ENCODE peak calls at places on chromosomes 5 and 9, in five cellular contexts. One of them, this sample, is unnamed.

GRCh38 chr5:133830911-133831310 is 137.5 kb downstream of the C5orf15 start:
- DNase-seq in astrocyte: no peak
- DNase-seq in OCI-LY7: no peak
- DNase-seq in CD8-positive, alpha-beta memory T cell: no peak
- DNase-seq in colonic mucosa: no peak
- DNase-seq in this sample: no peak

GRCh38 chr9:109894444-109894843 is 114.4 kb downstream of the PALM2AKAP2 start:
- DNase-seq in OCI-LY7: no peak
- DNase-seq in astrocyte: no peak
- DNase-seq in colonic mucosa: no peak
- DNase-seq in CD8-positive, alpha-beta memory T cell: no peak
- DNase-seq in this sample: no peak

GRCh38 chr5:159207222-159207615 is 2.1 kb downstream of the RNF145 start:
- DNase-seq in astrocyte: no peak
- DNase-seq in colonic mucosa: no peak
- DNase-seq in CD8-positive, alpha-beta memory T cell: no peak
- DNase-seq in OCI-LY7: no peak
- DNase-seq in this sample: no peak

GRCh38 chr5:132134384-132134783 is 60.8 kb downstream of the CSF2 start:
- DNase-seq in CD8-positive, alpha-beta memory T cell: no peak
- DNase-seq in OCI-LY7: no peak
- DNase-seq in astrocyte: no peak
- DNase-seq in colonic mucosa: no peak
- DNase-seq in this sample: no peak

GRCh38 chr9:120965344-120966004 is 38.9 kb upstream of the TRAF1 start:
- DNase-seq in OCI-LY7: no peak
- DNase-seq in astrocyte: no peak
- DNase-seq in colonic mucosa: no peak
- DNase-seq in CD8-positive, alpha-beta memory T cell: no peak
- DNase-seq in this sample: no peak

GRCh38 chr5:73448072-73448432 is 525 bp downstream of the FOXD1 start:
- DNase-seq in astrocyte: no peak
- DNase-seq in CD8-positive, alpha-beta memory T cell: no peak
- DNase-seq in OCI-LY7: peak; percentile 32
- DNase-seq in colonic mucosa: no peak
- DNase-seq in this sample: peak; percentile 33

GRCh38 chr5:14534773-14535172 is 46.8 kb upstream of the OTULINL start:
- DNase-seq in colonic mucosa: no peak
- DNase-seq in astrocyte: no peak
- DNase-seq in CD8-positive, alpha-beta memory T cell: no peak
- DNase-seq in OCI-LY7: no peak
- DNase-seq in this sample: no peak

GRCh38 chr9:121774715-121775613 is 123.5 kb downstream of the DAB2IP start:
- DNase-seq in colonic mucosa: no peak
- DNase-seq in CD8-positive, alpha-beta memory T cell: no peak
- DNase-seq in astrocyte: no peak
- DNase-seq in OCI-LY7: no peak
- DNase-seq in this sample: no peak

GRCh38 chr5:76303917-76304316 is 99.2 kb upstream of the IQGAP2 start:
- DNase-seq in OCI-LY7: peak; percentile 85
- DNase-seq in colonic mucosa: peak; percentile 68
- DNase-seq in astrocyte: no peak
- DNase-seq in CD8-positive, alpha-beta memory T cell: no peak
- DNase-seq in this sample: peak; percentile 21

GRCh38 chr9:35353731-35354365 is 136.1 kb upstream of the RUSC2 start:
- DNase-seq in astrocyte: no peak
- DNase-seq in colonic mucosa: no peak
- DNase-seq in CD8-positive, alpha-beta memory T cell: no peak
- DNase-seq in OCI-LY7: no peak
- DNase-seq in this sample: no peak

GRCh38 chr9:83701769-83702168 is 6.0 kb downstream of the UBQLN1 start:
- DNase-seq in colonic mucosa: no peak
- DNase-seq in OCI-LY7: peak; percentile 34
- DNase-seq in astrocyte: peak; percentile 80
- DNase-seq in CD8-positive, alpha-beta memory T cell: no peak
- DNase-seq in this sample: no peak

GRCh38 chr9:134731497-134732391 is 90.1 kb downstream of the COL5A1 start:
- DNase-seq in colonic mucosa: no peak
- DNase-seq in OCI-LY7: no peak
- DNase-seq in astrocyte: no peak
- DNase-seq in CD8-positive, alpha-beta memory T cell: no peak
- DNase-seq in this sample: no peak

GRCh38 chr9:72947987-72948465 is 4.8 kb downstream of the ALDH1A1 start:
- DNase-seq in colonic mucosa: no peak
- DNase-seq in CD8-positive, alpha-beta memory T cell: no peak
- DNase-seq in OCI-LY7: no peak
- DNase-seq in astrocyte: no peak
- DNase-seq in this sample: no peak

GRCh38 chr5:138950411-138951011 is 75.4 kb upstream of the LRRTM2 start:
- DNase-seq in astrocyte: no peak
- DNase-seq in OCI-LY7: no peak
- DNase-seq in colonic mucosa: no peak
- DNase-seq in CD8-positive, alpha-beta memory T cell: no peak
- DNase-seq in this sample: no peak

GRCh38 chr9:38269752-38270151 is 122.8 kb upstream of the ALDH1B1 start:
- DNase-seq in colonic mucosa: no peak
- DNase-seq in OCI-LY7: no peak
- DNase-seq in CD8-positive, alpha-beta memory T cell: no peak
- DNase-seq in astrocyte: no peak
- DNase-seq in this sample: no peak

GRCh38 chr5:132103969-132104391 is 30.4 kb downstream of the CSF2 start:
- DNase-seq in CD8-positive, alpha-beta memory T cell: no peak
- DNase-seq in OCI-LY7: peak; percentile 64
- DNase-seq in colonic mucosa: no peak
- DNase-seq in astrocyte: no peak
- DNase-seq in this sample: no peak

GRCh38 chr5:156475831-156476551 is 149.0 kb downstream of the SGCD start:
- DNase-seq in colonic mucosa: peak; percentile 22
- DNase-seq in astrocyte: peak; percentile 92
- DNase-seq in OCI-LY7: no peak
- DNase-seq in CD8-positive, alpha-beta memory T cell: no peak
- DNase-seq in this sample: no peak

GRCh38 chr5:28748446-28748845 is 1710.1 kb upstream of the CDH9 start:
- DNase-seq in colonic mucosa: no peak
- DNase-seq in OCI-LY7: no peak
- DNase-seq in CD8-positive, alpha-beta memory T cell: no peak
- DNase-seq in astrocyte: no peak
- DNase-seq in this sample: no peak

GRCh38 chr5:98767563-98767962 is 5.9 kb upstream of the RGMB start:
- DNase-seq in CD8-positive, alpha-beta memory T cell: no peak
- DNase-seq in astrocyte: no peak
- DNase-seq in colonic mucosa: no peak
- DNase-seq in OCI-LY7: no peak
- DNase-seq in this sample: no peak

GRCh38 chr5:81787843-81788242 is 36.9 kb upstream of the SSBP2 start:
- DNase-seq in OCI-LY7: peak; percentile 80
- DNase-seq in colonic mucosa: peak; percentile 63
- DNase-seq in CD8-positive, alpha-beta memory T cell: no peak
- DNase-seq in astrocyte: peak; percentile 69
- DNase-seq in this sample: peak; percentile 89

GRCh38 chr5:177314376-177315342 is 3.0 kb upstream of the MXD3 start:
- DNase-seq in astrocyte: no peak
- DNase-seq in CD8-positive, alpha-beta memory T cell: no peak
- DNase-seq in OCI-LY7: no peak
- DNase-seq in colonic mucosa: no peak
- DNase-seq in this sample: no peak

GRCh38 chr5:177315411-177315810 is 3.7 kb upstream of the MXD3 start:
- DNase-seq in OCI-LY7: no peak
- DNase-seq in colonic mucosa: no peak
- DNase-seq in CD8-positive, alpha-beta memory T cell: no peak
- DNase-seq in astrocyte: no peak
- DNase-seq in this sample: no peak

GRCh38 chr5:177312649-177313181 is 1.0 kb upstream of the MXD3 start:
- DNase-seq in CD8-positive, alpha-beta memory T cell: no peak
- DNase-seq in OCI-LY7: peak; percentile 92
- DNase-seq in colonic mucosa: peak; percentile 82
- DNase-seq in astrocyte: no peak
- DNase-seq in this sample: peak; percentile 38

GRCh38 chr5:177311723-177312648 is at the start of gene MXD3:
- DNase-seq in OCI-LY7: peak; percentile 99
- DNase-seq in colonic mucosa: peak; percentile 97
- DNase-seq in CD8-positive, alpha-beta memory T cell: peak; percentile 92
- DNase-seq in astrocyte: peak; percentile 74
- DNase-seq in this sample: peak; percentile 98

GRCh38 chr5:177313561-177314259 is 2.0 kb upstream of the MXD3 start:
- DNase-seq in OCI-LY7: no peak
- DNase-seq in CD8-positive, alpha-beta memory T cell: no peak
- DNase-seq in colonic mucosa: no peak
- DNase-seq in astrocyte: no peak
- DNase-seq in this sample: no peak
- H3K4me1 ChIP-seq in OCI-LY7: peaks cover 38% of the 10 kb centered on the region
- H3K4me1 ChIP-seq in CD8-positive, alpha-beta memory T cell: peaks cover 24% of the 10 kb centered on the region
- H3K4me1 ChIP-seq in colonic mucosa: peaks cover 32% of the 10 kb centered on the region
- H3K4me1 ChIP-seq in astrocyte: peaks cover 19% of the 10 kb centered on the region
- H3K4me1 ChIP-seq in this sample: peaks cover 20% of the 10 kb centered on the region

GRCh38 chr5:95733100-95733499 is 2.0 kb downstream of the RHOBTB3 start:
- DNase-seq in CD8-positive, alpha-beta memory T cell: no peak
- DNase-seq in OCI-LY7: no peak
- DNase-seq in colonic mucosa: no peak
- DNase-seq in astrocyte: no peak
- DNase-seq in this sample: no peak

GRCh38 chr5:95735436-95735835 is 4.3 kb downstream of the RHOBTB3 start:
- DNase-seq in colonic mucosa: no peak
- DNase-seq in astrocyte: peak; percentile 44
- DNase-seq in OCI-LY7: no peak
- DNase-seq in CD8-positive, alpha-beta memory T cell: no peak
- DNase-seq in this sample: no peak

GRCh38 chr5:95734916-95735315 is 3.8 kb downstream of the RHOBTB3 start:
- DNase-seq in CD8-positive, alpha-beta memory T cell: no peak
- DNase-seq in OCI-LY7: no peak
- DNase-seq in astrocyte: peak; percentile 90
- DNase-seq in colonic mucosa: no peak
- DNase-seq in this sample: no peak

GRCh38 chr5:95731571-95732554 is 727 bp downstream of the RHOBTB3 start:
- DNase-seq in OCI-LY7: no peak
- DNase-seq in astrocyte: peak; percentile 37
- DNase-seq in CD8-positive, alpha-beta memory T cell: peak; percentile 30
- DNase-seq in colonic mucosa: peak; percentile 57
- DNase-seq in this sample: peak; percentile 53

DNA sequence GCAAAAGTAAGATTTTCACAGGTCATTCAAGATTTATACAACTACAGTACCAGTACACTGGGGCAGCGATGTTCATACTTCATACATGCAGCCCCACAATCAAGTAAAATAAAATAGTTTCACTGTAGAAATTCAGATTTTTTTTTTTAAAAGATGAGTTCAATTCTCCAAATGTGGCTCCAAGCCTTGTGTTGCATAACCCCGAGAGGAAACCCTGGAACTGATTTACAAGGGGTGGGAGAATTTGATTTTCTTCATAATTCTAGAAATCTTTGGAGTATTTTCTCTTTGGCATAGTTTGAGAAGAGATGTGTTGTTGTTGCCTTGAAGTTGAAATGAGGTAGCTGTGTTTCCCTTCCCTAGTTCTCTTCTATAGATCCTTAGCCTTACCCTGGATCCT is 3.0 kb downstream of the RHOBTB3 start:
- DNase-seq in CD8-positive, alpha-beta memory T cell: no peak
- DNase-seq in colonic mucosa: no peak
- DNase-seq in OCI-LY7: no peak
- DNase-seq in astrocyte: no peak
- DNase-seq in this sample: no peak
- H3K4me3 ChIP-seq in CD8-positive, alpha-beta memory T cell: no peak overlapping the region
- H3K4me3 ChIP-seq in colonic mucosa: no peak overlapping the region
- H3K4me3 ChIP-seq in OCI-LY7: no peak overlapping the region
- H3K4me3 ChIP-seq in astrocyte: peak overlapping the region; percentile 94
- H3K4me3 ChIP-seq in this sample: no peak overlapping the region

GRCh38 chr9:7033091-7033490 is 275.3 kb downstream of the KDM4C start:
- DNase-seq in CD8-positive, alpha-beta memory T cell: no peak
- DNase-seq in colonic mucosa: no peak
- DNase-seq in OCI-LY7: no peak
- DNase-seq in astrocyte: no peak
- DNase-seq in this sample: no peak
- H3K4me1 ChIP-seq in CD8-positive, alpha-beta memory T cell: no peaks in the 10 kb centered on the region
- H3K4me1 ChIP-seq in colonic mucosa: no peaks in the 10 kb centered on the region
- H3K4me1 ChIP-seq in OCI-LY7: no peaks in the 10 kb centered on the region
- H3K4me1 ChIP-seq in astrocyte: no peaks in the 10 kb centered on the region
- H3K4me1 ChIP-seq in this sample: no peaks in the 10 kb centered on the region

DNA sequence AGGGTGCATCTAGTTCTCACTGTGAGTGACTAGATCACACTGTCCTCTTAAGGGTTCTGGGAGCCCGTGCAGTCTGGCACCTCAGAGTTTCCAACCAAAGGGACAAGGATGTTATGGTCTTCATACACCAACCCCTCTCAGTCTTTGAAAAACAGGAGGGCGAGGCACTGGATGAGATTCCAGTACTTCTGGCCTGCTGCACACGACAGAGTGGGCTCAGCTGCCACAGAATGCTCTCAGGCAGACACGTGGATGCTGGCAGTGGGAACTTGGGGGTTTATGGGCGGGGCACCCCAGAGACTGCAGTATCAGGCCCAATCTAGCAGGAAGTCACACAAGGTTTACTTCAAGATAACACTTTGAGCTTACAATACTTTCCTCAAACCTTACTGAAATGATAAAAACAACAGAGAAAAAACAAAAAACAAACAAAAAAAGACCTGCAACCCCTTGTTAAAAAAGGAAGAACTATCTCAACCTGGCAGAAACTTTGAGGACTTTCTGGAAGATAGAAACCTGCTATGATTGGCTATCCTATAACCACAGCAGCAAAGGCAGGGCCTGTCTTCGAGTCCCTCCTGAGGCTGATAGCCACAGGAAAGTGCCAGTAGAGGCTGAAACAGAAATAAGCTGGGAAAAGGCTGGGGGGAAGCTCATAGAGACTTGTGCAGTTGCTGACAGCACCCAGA is 28.3 kb upstream of the TGFBR1 start:
- DNase-seq in OCI-LY7: no peak
- DNase-seq in astrocyte: no peak
- DNase-seq in colonic mucosa: no peak
- DNase-seq in CD8-positive, alpha-beta memory T cell: peak; percentile 57
- DNase-seq in this sample: no peak
- H3K4me3 ChIP-seq in OCI-LY7: no peak overlapping the region
- H3K4me3 ChIP-seq in astrocyte: no peak overlapping the region
- H3K4me3 ChIP-seq in colonic mucosa: no peak overlapping the region
- H3K4me3 ChIP-seq in CD8-positive, alpha-beta memory T cell: peak overlapping the region; percentile 14
- H3K4me3 ChIP-seq in this sample: no peak overlapping the region

GRCh38 chr9:111925784-111926183 is 29.2 kb downstream of the UGCG start:
- DNase-seq in colonic mucosa: no peak
- DNase-seq in CD8-positive, alpha-beta memory T cell: no peak
- DNase-seq in astrocyte: no peak
- DNase-seq in OCI-LY7: no peak
- DNase-seq in this sample: peak; percentile 72

GRCh38 chr9:111926421-111926875 is 29.8 kb downstream of the UGCG start:
- DNase-seq in colonic mucosa: peak; percentile 29
- DNase-seq in CD8-positive, alpha-beta memory T cell: peak; percentile 77
- DNase-seq in astrocyte: peak; percentile 58
- DNase-seq in OCI-LY7: peak; percentile 91
- DNase-seq in this sample: peak; percentile 99

GRCh38 chr9:111925017-111925770 is 28.6 kb downstream of the UGCG start:
- DNase-seq in colonic mucosa: no peak
- DNase-seq in OCI-LY7: peak; percentile 30
- DNase-seq in astrocyte: no peak
- DNase-seq in CD8-positive, alpha-beta memory T cell: no peak
- DNase-seq in this sample: peak; percentile 95

GRCh38 chr9:111922324-111923013 is 25.9 kb downstream of the UGCG start:
- DNase-seq in OCI-LY7: no peak
- DNase-seq in CD8-positive, alpha-beta memory T cell: no peak
- DNase-seq in astrocyte: no peak
- DNase-seq in colonic mucosa: no peak
- DNase-seq in this sample: no peak

GRCh38 chr9:111924281-111924680 is 27.7 kb downstream of the UGCG start:
- DNase-seq in CD8-positive, alpha-beta memory T cell: no peak
- DNase-seq in colonic mucosa: no peak
- DNase-seq in OCI-LY7: no peak
- DNase-seq in astrocyte: no peak
- DNase-seq in this sample: no peak
- H3K4me1 ChIP-seq in CD8-positive, alpha-beta memory T cell: peaks cover 33% of the 10 kb centered on the region
- H3K4me1 ChIP-seq in colonic mucosa: no peaks in the 10 kb centered on the region
- H3K4me1 ChIP-seq in OCI-LY7: peaks cover 85% of the 10 kb centered on the region
- H3K4me1 ChIP-seq in astrocyte: peaks cover 15% of the 10 kb centered on the region
- H3K4me1 ChIP-seq in this sample: peaks cover 54% of the 10 kb centered on the region

GRCh38 chr5:150411245-150411979 is 1.3 kb downstream of the CD74 start:
- DNase-seq in colonic mucosa: peak; percentile 38
- DNase-seq in OCI-LY7: peak; percentile 91
- DNase-seq in astrocyte: no peak
- DNase-seq in CD8-positive, alpha-beta memory T cell: peak; percentile 65
- DNase-seq in this sample: no peak
- H3K4me3 ChIP-seq in colonic mucosa: peak overlapping the region; percentile 46
- H3K4me3 ChIP-seq in OCI-LY7: peak overlapping the region; percentile 99
- H3K4me3 ChIP-seq in astrocyte: no peak overlapping the region
- H3K4me3 ChIP-seq in CD8-positive, alpha-beta memory T cell: peak overlapping the region; percentile 96
- H3K4me3 ChIP-seq in this sample: no peak overlapping the region

This sample was measured in A673.